ENCODE peak calls at places on chromosomes 16 and 17, in eight cellular contexts. One of them, this sample, is unnamed.

GRCh38 chr16:21565816-21566669 is 33.3 kb upstream of the METTL9 start:
- DNase-seq in hypothalamus: no peak
- DNase-seq in left ventricle myocardium inferior: no peak
- DNase-seq in cardiac muscle cell: no peak
- DNase-seq in effector CD4-positive, alpha-beta T cell: no peak
- DNase-seq in activated CD4-positive, alpha-beta T cell treated with anti-CD3 and anti-CD28 coated beads for 24 hours: no peak
- DNase-seq in stimulated activated CD8-positive, alpha-beta memory T cell treated with anti-CD3 and anti-CD28 coated beads, Interleukin-7, amount 100 ng/mL, for 24 hours: no peak
- DNase-seq in omental fat pad: no peak
- DNase-seq in this sample: no peak

GRCh38 chr16:87895641-87896141 is 26.4 kb upstream of the SLC7A5 start:
- DNase-seq in stimulated activated CD8-positive, alpha-beta memory T cell treated with anti-CD3 and anti-CD28 coated beads, Interleukin-7, amount 100 ng/mL, for 24 hours: peak; percentile 59
- DNase-seq in cardiac muscle cell: peak; percentile 17
- DNase-seq in effector CD4-positive, alpha-beta T cell: peak; percentile 50
- DNase-seq in hypothalamus: no peak
- DNase-seq in activated CD4-positive, alpha-beta T cell treated with anti-CD3 and anti-CD28 coated beads for 24 hours: peak; percentile 68
- DNase-seq in left ventricle myocardium inferior: no peak
- DNase-seq in omental fat pad: no peak
- DNase-seq in this sample: no peak

GRCh38 chr17:5049314-5049819 is 14.1 kb upstream of the SLC52A1 start:
- DNase-seq in cardiac muscle cell: no peak
- DNase-seq in left ventricle myocardium inferior: no peak
- DNase-seq in hypothalamus: no peak
- DNase-seq in stimulated activated CD8-positive, alpha-beta memory T cell treated with anti-CD3 and anti-CD28 coated beads, Interleukin-7, amount 100 ng/mL, for 24 hours: no peak
- DNase-seq in omental fat pad: no peak
- DNase-seq in effector CD4-positive, alpha-beta T cell: peak; percentile 65
- DNase-seq in activated CD4-positive, alpha-beta T cell treated with anti-CD3 and anti-CD28 coated beads for 24 hours: no peak
- DNase-seq in this sample: no peak

GRCh38 chr16:29710227-29711219 is 31.5 kb downstream of the QPRT start:
- DNase-seq in effector CD4-positive, alpha-beta T cell: peak; percentile 35
- DNase-seq in stimulated activated CD8-positive, alpha-beta memory T cell treated with anti-CD3 and anti-CD28 coated beads, Interleukin-7, amount 100 ng/mL, for 24 hours: no peak
- DNase-seq in hypothalamus: no peak
- DNase-seq in omental fat pad: no peak
- DNase-seq in activated CD4-positive, alpha-beta T cell treated with anti-CD3 and anti-CD28 coated beads for 24 hours: peak; percentile 29
- DNase-seq in cardiac muscle cell: peak; percentile 82
- DNase-seq in left ventricle myocardium inferior: no peak
- DNase-seq in this sample: peak; percentile 71

GRCh38 chr16:85812031-85812807 is 12.7 kb downstream of the COX4I1 start:
- DNase-seq in left ventricle myocardium inferior: no peak
- DNase-seq in hypothalamus: no peak
- DNase-seq in effector CD4-positive, alpha-beta T cell: no peak
- DNase-seq in activated CD4-positive, alpha-beta T cell treated with anti-CD3 and anti-CD28 coated beads for 24 hours: no peak
- DNase-seq in omental fat pad: no peak
- DNase-seq in cardiac muscle cell: no peak
- DNase-seq in stimulated activated CD8-positive, alpha-beta memory T cell treated with anti-CD3 and anti-CD28 coated beads, Interleukin-7, amount 100 ng/mL, for 24 hours: no peak
- DNase-seq in this sample: no peak

GRCh38 chr17:55413825-55414489 is 7.7 kb downstream of the MMD start:
- DNase-seq in omental fat pad: no peak
- DNase-seq in hypothalamus: no peak
- DNase-seq in activated CD4-positive, alpha-beta T cell treated with anti-CD3 and anti-CD28 coated beads for 24 hours: no peak
- DNase-seq in stimulated activated CD8-positive, alpha-beta memory T cell treated with anti-CD3 and anti-CD28 coated beads, Interleukin-7, amount 100 ng/mL, for 24 hours: no peak
- DNase-seq in cardiac muscle cell: no peak
- DNase-seq in effector CD4-positive, alpha-beta T cell: no peak
- DNase-seq in left ventricle myocardium inferior: no peak
- DNase-seq in this sample: no peak

GRCh38 chr16:56300901-56301351 is 109.6 kb downstream of the GNAO1 start:
- DNase-seq in effector CD4-positive, alpha-beta T cell: no peak
- DNase-seq in omental fat pad: no peak
- DNase-seq in hypothalamus: no peak
- DNase-seq in activated CD4-positive, alpha-beta T cell treated with anti-CD3 and anti-CD28 coated beads for 24 hours: no peak
- DNase-seq in left ventricle myocardium inferior: no peak
- DNase-seq in stimulated activated CD8-positive, alpha-beta memory T cell treated with anti-CD3 and anti-CD28 coated beads, Interleukin-7, amount 100 ng/mL, for 24 hours: no peak
- DNase-seq in cardiac muscle cell: no peak
- DNase-seq in this sample: no peak

GRCh38 chr16:86917471-86918365 is 339.4 kb downstream of the FOXL1 start:
- DNase-seq in activated CD4-positive, alpha-beta T cell treated with anti-CD3 and anti-CD28 coated beads for 24 hours: no peak
- DNase-seq in cardiac muscle cell: no peak
- DNase-seq in hypothalamus: no peak
- DNase-seq in effector CD4-positive, alpha-beta T cell: no peak
- DNase-seq in left ventricle myocardium inferior: no peak
- DNase-seq in omental fat pad: no peak
- DNase-seq in stimulated activated CD8-positive, alpha-beta memory T cell treated with anti-CD3 and anti-CD28 coated beads, Interleukin-7, amount 100 ng/mL, for 24 hours: no peak
- DNase-seq in this sample: no peak

GRCh38 chr16:1071561-1072225 is 854 bp upstream of the SSTR5 start:
- DNase-seq in hypothalamus: no peak
- DNase-seq in cardiac muscle cell: no peak
- DNase-seq in left ventricle myocardium inferior: no peak
- DNase-seq in stimulated activated CD8-positive, alpha-beta memory T cell treated with anti-CD3 and anti-CD28 coated beads, Interleukin-7, amount 100 ng/mL, for 24 hours: no peak
- DNase-seq in activated CD4-positive, alpha-beta T cell treated with anti-CD3 and anti-CD28 coated beads for 24 hours: no peak
- DNase-seq in effector CD4-positive, alpha-beta T cell: no peak
- DNase-seq in omental fat pad: no peak
- DNase-seq in this sample: no peak

GRCh38 chr17:40859536-40859935 is 7.5 kb downstream of the KRT12 start:
- DNase-seq in left ventricle myocardium inferior: no peak
- DNase-seq in activated CD4-positive, alpha-beta T cell treated with anti-CD3 and anti-CD28 coated beads for 24 hours: no peak
- DNase-seq in omental fat pad: no peak
- DNase-seq in effector CD4-positive, alpha-beta T cell: no peak
- DNase-seq in cardiac muscle cell: no peak
- DNase-seq in hypothalamus: no peak
- DNase-seq in stimulated activated CD8-positive, alpha-beta memory T cell treated with anti-CD3 and anti-CD28 coated beads, Interleukin-7, amount 100 ng/mL, for 24 hours: no peak
- DNase-seq in this sample: no peak

GRCh38 chr16:3992297-3993051 is 112.0 kb upstream of the CREBBP start:
- DNase-seq in omental fat pad: no peak
- DNase-seq in effector CD4-positive, alpha-beta T cell: no peak
- DNase-seq in stimulated activated CD8-positive, alpha-beta memory T cell treated with anti-CD3 and anti-CD28 coated beads, Interleukin-7, amount 100 ng/mL, for 24 hours: no peak
- DNase-seq in left ventricle myocardium inferior: no peak
- DNase-seq in activated CD4-positive, alpha-beta T cell treated with anti-CD3 and anti-CD28 coated beads for 24 hours: no peak
- DNase-seq in cardiac muscle cell: no peak
- DNase-seq in hypothalamus: no peak
- DNase-seq in this sample: no peak

GRCh38 chr16:69397821-69398521 is 12.2 kb upstream of the TERF2 start:
- DNase-seq in omental fat pad: no peak
- DNase-seq in effector CD4-positive, alpha-beta T cell: no peak
- DNase-seq in left ventricle myocardium inferior: no peak
- DNase-seq in stimulated activated CD8-positive, alpha-beta memory T cell treated with anti-CD3 and anti-CD28 coated beads, Interleukin-7, amount 100 ng/mL, for 24 hours: no peak
- DNase-seq in cardiac muscle cell: peak; percentile 86
- DNase-seq in hypothalamus: peak; percentile 10
- DNase-seq in activated CD4-positive, alpha-beta T cell treated with anti-CD3 and anti-CD28 coated beads for 24 hours: no peak
- DNase-seq in this sample: peak; percentile 80

GRCh38 chr16:48535831-48536599 is 74.0 kb downstream of the N4BP1 start:
- DNase-seq in activated CD4-positive, alpha-beta T cell treated with anti-CD3 and anti-CD28 coated beads for 24 hours: no peak
- DNase-seq in hypothalamus: no peak
- DNase-seq in cardiac muscle cell: peak; percentile 92
- DNase-seq in left ventricle myocardium inferior: peak; percentile 62
- DNase-seq in effector CD4-positive, alpha-beta T cell: no peak
- DNase-seq in stimulated activated CD8-positive, alpha-beta memory T cell treated with anti-CD3 and anti-CD28 coated beads, Interleukin-7, amount 100 ng/mL, for 24 hours: no peak
- DNase-seq in omental fat pad: no peak
- DNase-seq in this sample: no peak

GRCh38 chr16:85431431-85432124 is 181.5 kb upstream of the GSE1 start:
- DNase-seq in omental fat pad: no peak
- DNase-seq in activated CD4-positive, alpha-beta T cell treated with anti-CD3 and anti-CD28 coated beads for 24 hours: no peak
- DNase-seq in cardiac muscle cell: no peak
- DNase-seq in left ventricle myocardium inferior: no peak
- DNase-seq in hypothalamus: no peak
- DNase-seq in stimulated activated CD8-positive, alpha-beta memory T cell treated with anti-CD3 and anti-CD28 coated beads, Interleukin-7, amount 100 ng/mL, for 24 hours: no peak
- DNase-seq in effector CD4-positive, alpha-beta T cell: no peak
- DNase-seq in this sample: no peak

GRCh38 chr16:879986-880385 is 79.5 kb upstream of the GNG13 start:
- DNase-seq in stimulated activated CD8-positive, alpha-beta memory T cell treated with anti-CD3 and anti-CD28 coated beads, Interleukin-7, amount 100 ng/mL, for 24 hours: no peak
- DNase-seq in hypothalamus: no peak
- DNase-seq in activated CD4-positive, alpha-beta T cell treated with anti-CD3 and anti-CD28 coated beads for 24 hours: no peak
- DNase-seq in cardiac muscle cell: no peak
- DNase-seq in left ventricle myocardium inferior: peak; percentile 5
- DNase-seq in effector CD4-positive, alpha-beta T cell: no peak
- DNase-seq in omental fat pad: no peak
- DNase-seq in this sample: no peak

GRCh38 chr17:1839516-1839915 is 9.7 kb downstream of the RPA1 start:
- DNase-seq in hypothalamus: no peak
- DNase-seq in cardiac muscle cell: no peak
- DNase-seq in effector CD4-positive, alpha-beta T cell: no peak
- DNase-seq in activated CD4-positive, alpha-beta T cell treated with anti-CD3 and anti-CD28 coated beads for 24 hours: no peak
- DNase-seq in left ventricle myocardium inferior: no peak
- DNase-seq in omental fat pad: no peak
- DNase-seq in stimulated activated CD8-positive, alpha-beta memory T cell treated with anti-CD3 and anti-CD28 coated beads, Interleukin-7, amount 100 ng/mL, for 24 hours: no peak
- DNase-seq in this sample: no peak

GRCh38 chr17:75481194-75482059 is 25.0 kb downstream of the TMEM94 start:
- DNase-seq in hypothalamus: no peak
- DNase-seq in cardiac muscle cell: no peak
- DNase-seq in left ventricle myocardium inferior: no peak
- DNase-seq in stimulated activated CD8-positive, alpha-beta memory T cell treated with anti-CD3 and anti-CD28 coated beads, Interleukin-7, amount 100 ng/mL, for 24 hours: no peak
- DNase-seq in effector CD4-positive, alpha-beta T cell: no peak
- DNase-seq in activated CD4-positive, alpha-beta T cell treated with anti-CD3 and anti-CD28 coated beads for 24 hours: no peak
- DNase-seq in omental fat pad: no peak
- DNase-seq in this sample: no peak

GRCh38 chr17:72726936-72727335 is 365.6 kb downstream of the SLC39A11 start:
- DNase-seq in stimulated activated CD8-positive, alpha-beta memory T cell treated with anti-CD3 and anti-CD28 coated beads, Interleukin-7, amount 100 ng/mL, for 24 hours: no peak
- DNase-seq in omental fat pad: no peak
- DNase-seq in hypothalamus: no peak
- DNase-seq in activated CD4-positive, alpha-beta T cell treated with anti-CD3 and anti-CD28 coated beads for 24 hours: no peak
- DNase-seq in effector CD4-positive, alpha-beta T cell: peak; percentile 2
- DNase-seq in cardiac muscle cell: no peak
- DNase-seq in left ventricle myocardium inferior: no peak
- DNase-seq in this sample: no peak

GRCh38 chr16:68737730-68738590 is 868 bp downstream of the CDH1 start:
- DNase-seq in stimulated activated CD8-positive, alpha-beta memory T cell treated with anti-CD3 and anti-CD28 coated beads, Interleukin-7, amount 100 ng/mL, for 24 hours: no peak
- DNase-seq in hypothalamus: no peak
- DNase-seq in effector CD4-positive, alpha-beta T cell: no peak
- DNase-seq in activated CD4-positive, alpha-beta T cell treated with anti-CD3 and anti-CD28 coated beads for 24 hours: no peak
- DNase-seq in cardiac muscle cell: no peak
- DNase-seq in left ventricle myocardium inferior: no peak
- DNase-seq in omental fat pad: no peak
- DNase-seq in this sample: no peak

GRCh38 chr16:83393196-83393981 is 414.4 kb upstream of the HSBP1 start:
- DNase-seq in hypothalamus: no peak
- DNase-seq in left ventricle myocardium inferior: no peak
- DNase-seq in cardiac muscle cell: no peak
- DNase-seq in omental fat pad: no peak
- DNase-seq in stimulated activated CD8-positive, alpha-beta memory T cell treated with anti-CD3 and anti-CD28 coated beads, Interleukin-7, amount 100 ng/mL, for 24 hours: no peak
- DNase-seq in activated CD4-positive, alpha-beta T cell treated with anti-CD3 and anti-CD28 coated beads for 24 hours: no peak
- DNase-seq in effector CD4-positive, alpha-beta T cell: no peak
- DNase-seq in this sample: no peak

This sample was measured in putamen.